ENCODE peak calls at places on chromosomes 11 and 22, in nine cellular contexts. Q, A, U, K, F, W, T, Y and C are unnamed samples.

GRCh38 chr11:33376331-33377099 is 119.3 kb downstream of the HIPK3 start:
- DNase-seq in Q (no peak), A (no peak), U (no peak), K (no peak), F (no peak), W (no peak), T (no peak), Y (peak), C (no peak)

GRCh38 chr22:44795701-44796630 is 43.6 kb downstream of the ARHGAP8 start:
- DNase-seq in Q (no peak), A (no peak), U (no peak), K (no peak), F (no peak), W (no peak), T (no peak), Y (no peak), C (no peak)

GRCh38 chr11:57650739-57651090 is 1.0 kb upstream of the YPEL4 start:
- DNase-seq in Q (no peak), A (no peak), U (no peak), K (no peak), F (no peak), W (no peak), T (no peak), Y (no peak), C (no peak)

GRCh38 chr22:20243545-20244249 is 24.4 kb downstream of the RTN4R start:
- DNase-seq in Q (peak), A (peak), U (peak), K (peak), F (no peak), W (no peak), T (no peak), Y (peak), C (peak)

GRCh38 chr11:45578286-45578685 is 87.1 kb downstream of the CHST1 start:
- DNase-seq in Q (no peak), A (no peak), U (no peak), K (no peak), F (no peak), W (no peak), T (no peak), Y (no peak), C (no peak)

GRCh38 chr11:111483431-111483830 is 28.8 kb downstream of the BTG4 start:
- DNase-seq in Q (no peak), A (no peak), U (no peak), K (no peak), F (no peak), W (no peak), T (no peak), Y (no peak), C (no peak)

GRCh38 chr11:123585206-123585605 is 69.2 kb downstream of the SCN3B start:
- DNase-seq in Q (no peak), A (no peak), U (no peak), K (no peak), F (peak), W (no peak), T (no peak), Y (no peak), C (no peak)

GRCh38 chr11:92227233-92227593 is 2.6 kb downstream of the FAT3 start:
- DNase-seq in Q (no peak), A (no peak), U (no peak), K (no peak), F (no peak), W (no peak), T (no peak), Y (no peak), C (no peak)

GRCh38 chr11:17197431-17197898 is 10.3 kb downstream of the PIK3C2A start:
- DNase-seq in Q (no peak), A (no peak), U (no peak), K (no peak), F (no peak), W (no peak), T (no peak), Y (peak), C (no peak)

GRCh38 chr11:94002226-94002625 is 18.9 kb upstream of the HEPHL1 start:
- DNase-seq in Q (no peak), A (no peak), U (no peak), K (no peak), F (no peak), W (no peak), T (no peak), Y (no peak), C (no peak)

GRCh38 chr11:92002568-92002967 is 222.1 kb upstream of the FAT3 start:
- DNase-seq in Q (peak), A (no peak), U (no peak), K (no peak), F (no peak), W (no peak), T (no peak), Y (no peak), C (no peak)

GRCh38 chr11:87463486-87464102 is 425.9 kb downstream of the TMEM135 start:
- DNase-seq in Q (peak), A (no peak), U (no peak), K (no peak), F (no peak), W (peak), T (no peak), Y (peak), C (peak)

GRCh38 chr22:34019190-34019845 is 99.0 kb upstream of the LARGE1 start:
- DNase-seq in Q (no peak), A (no peak), U (no peak), K (no peak), F (no peak), W (no peak), T (no peak), Y (no peak), C (peak)

GRCh38 chr22:25492950-25493790 is 71.3 kb upstream of the GRK3 start:
- DNase-seq in Q (peak), A (no peak), U (no peak), K (no peak), F (no peak), W (no peak), T (no peak), Y (no peak), C (no peak)

GRCh38 chr22:36323182-36323854 is 64.4 kb downstream of the MYH9 start:
- DNase-seq in Q (no peak), A (no peak), U (peak), K (no peak), F (no peak), W (no peak), T (no peak), Y (peak), C (no peak)

GRCh38 chr11:10728154-10728553 is 22.9 kb upstream of the CTR9 start:
- DNase-seq in Q (no peak), A (no peak), U (no peak), K (no peak), F (no peak), W (no peak), T (no peak), Y (no peak), C (peak)

GRCh38 chr22:31119026-31119717 is 3.6 kb upstream of the INPP5J start:
- DNase-seq in Q (no peak), A (no peak), U (no peak), K (no peak), F (no peak), W (no peak), T (no peak), Y (no peak), C (no peak)

GRCh38 chr11:12725863-12726666 is 51.8 kb downstream of the TEAD1 start:
- DNase-seq in Q (no peak), A (no peak), U (no peak), K (no peak), F (no peak), W (peak), T (no peak), Y (peak), C (no peak)

GRCh38 chr11:33721984-33722383 is 14.2 kb downstream of the CD59 start:
- DNase-seq in Q (no peak), A (no peak), U (no peak), K (no peak), F (peak), W (no peak), T (no peak), Y (no peak), C (no peak)

GRCh38 chr11:11944444-11944843 is 64.0 kb downstream of the DKK3 start:
- DNase-seq in Q (no peak), A (no peak), U (no peak), K (no peak), F (no peak), W (no peak), T (no peak), Y (no peak), C (peak)

GRCh38 chr11:11229691-11230090 is 123.4 kb downstream of the CSNK2A3 start:
- DNase-seq in Q (no peak), A (no peak), U (no peak), K (no peak), F (no peak), W (no peak), T (no peak), Y (no peak), C (no peak)

GRCh38 chr11:71173709-71174108 is 78.7 kb downstream of the SHANK2 start:
- DNase-seq in Q (no peak), A (no peak), U (no peak), K (no peak), F (no peak), W (no peak), T (no peak), Y (no peak), C (no peak)

GRCh38 chr11:69912161-69912910 is 93.1 kb upstream of the FGF3 start:
- DNase-seq in Q (no peak), A (peak), U (peak), K (no peak), F (peak), W (no peak), T (no peak), Y (no peak), C (no peak)

GRCh38 chr11:59801981-59802638 is 8.5 kb downstream of the MRPL16 start:
- DNase-seq in Q (no peak), A (no peak), U (no peak), K (no peak), F (no peak), W (no peak), T (no peak), Y (peak), C (no peak)

GRCh38 chr11:69320756-69321741 is 27.1 kb downstream of the MYEOV start:
- DNase-seq in Q (no peak), A (no peak), U (no peak), K (no peak), F (no peak), W (no peak), T (no peak), Y (no peak), C (no peak)

GRCh38 chr11:44351006-44351660 is 41.2 kb upstream of the ALX4 start:
- DNase-seq in Q (peak), A (no peak), U (no peak), K (no peak), F (no peak), W (no peak), T (no peak), Y (no peak), C (peak)